ENCODE peak calls at places on chromosome 5, in four cellular contexts. One of them, this sample, is unnamed.

GRCh38 chr5:176608937-176609723 is 826 bp downstream of the GPRIN1 start:
- DNase-seq in mammary epithelial cell: no peak
- DNase-seq in neural progenitor cell: no peak
- DNase-seq in colonic mucosa: no peak
- DNase-seq in this sample: no peak

GRCh38 chr5:43146958-43147357 is 26.2 kb downstream of the ZNF131 start:
- DNase-seq in mammary epithelial cell: no peak
- DNase-seq in neural progenitor cell: no peak
- DNase-seq in colonic mucosa: no peak
- DNase-seq in this sample: no peak

GRCh38 chr5:4994994-4995393 is 145.1 kb upstream of the ADAMTS16 start:
- DNase-seq in mammary epithelial cell: peak; percentile 16
- DNase-seq in neural progenitor cell: no peak
- DNase-seq in colonic mucosa: no peak
- DNase-seq in this sample: no peak

GRCh38 chr5:10479226-10479721 is 37.6 kb downstream of the ROPN1L start:
- DNase-seq in mammary epithelial cell: peak; percentile 77
- DNase-seq in neural progenitor cell: no peak
- DNase-seq in colonic mucosa: peak; percentile 87
- DNase-seq in this sample: peak; percentile 84

GRCh38 chr5:176865964-176866363 is 33.2 kb downstream of the HK3 start:
- DNase-seq in mammary epithelial cell: no peak
- DNase-seq in neural progenitor cell: no peak
- DNase-seq in colonic mucosa: no peak
- DNase-seq in this sample: no peak

GRCh38 chr5:80399553-80400239 is 8.2 kb upstream of the ZFYVE16 start:
- DNase-seq in mammary epithelial cell: peak; percentile 92
- DNase-seq in neural progenitor cell: no peak
- DNase-seq in colonic mucosa: no peak
- DNase-seq in this sample: peak; percentile 72

GRCh38 chr5:31585519-31586270 is 53.2 kb upstream of the PDZD2 start:
- DNase-seq in mammary epithelial cell: no peak
- DNase-seq in neural progenitor cell: no peak
- DNase-seq in colonic mucosa: no peak
- DNase-seq in this sample: peak; percentile 13

GRCh38 chr5:181217111-181217804 is 5.8 kb upstream of the TRIM41 start:
- DNase-seq in mammary epithelial cell: peak; percentile 58
- DNase-seq in neural progenitor cell: peak; percentile 83
- DNase-seq in colonic mucosa: peak; percentile 57
- DNase-seq in this sample: peak; percentile 70

GRCh38 chr5:77645158-77645994 is 6.9 kb upstream of the OTP start:
- DNase-seq in mammary epithelial cell: no peak
- DNase-seq in neural progenitor cell: peak; percentile 88
- DNase-seq in colonic mucosa: no peak
- DNase-seq in this sample: peak; percentile 44

GRCh38 chr5:39513236-39513635 is 88.5 kb upstream of the DAB2 start:
- DNase-seq in mammary epithelial cell: peak; percentile 41
- DNase-seq in neural progenitor cell: no peak
- DNase-seq in colonic mucosa: peak; percentile 68
- DNase-seq in this sample: no peak

GRCh38 chr5:97229196-97229595 is 46.1 kb upstream of the RIOK2 start:
- DNase-seq in mammary epithelial cell: peak; percentile 41
- DNase-seq in neural progenitor cell: no peak
- DNase-seq in colonic mucosa: no peak
- DNase-seq in this sample: no peak

GRCh38 chr5:6197427-6197826 is 180.9 kb downstream of the MED10 start:
- DNase-seq in mammary epithelial cell: no peak
- DNase-seq in neural progenitor cell: no peak
- DNase-seq in colonic mucosa: no peak
- DNase-seq in this sample: no peak

GRCh38 chr5:33734541-33734940 is 157.2 kb downstream of the ADAMTS12 start:
- DNase-seq in mammary epithelial cell: no peak
- DNase-seq in neural progenitor cell: peak; percentile 5
- DNase-seq in colonic mucosa: no peak
- DNase-seq in this sample: peak; percentile 33

GRCh38 chr5:1005362-1005851 is 3.2 kb upstream of the NKD2 start:
- DNase-seq in mammary epithelial cell: no peak
- DNase-seq in neural progenitor cell: no peak
- DNase-seq in colonic mucosa: peak; percentile 17
- DNase-seq in this sample: no peak

GRCh38 chr5:150608991-150609390 is 31.5 kb upstream of the SYNPO start:
- DNase-seq in mammary epithelial cell: no peak
- DNase-seq in neural progenitor cell: no peak
- DNase-seq in colonic mucosa: no peak
- DNase-seq in this sample: no peak

GRCh38 chr5:155050384-155051019 is 36.9 kb downstream of the KIF4B start:
- DNase-seq in mammary epithelial cell: no peak
- DNase-seq in neural progenitor cell: peak; percentile 31
- DNase-seq in colonic mucosa: no peak
- DNase-seq in this sample: no peak

GRCh38 chr5:122312670-122312988 is 592 bp downstream of the SNCAIP start:
- DNase-seq in mammary epithelial cell: peak; percentile 2
- DNase-seq in neural progenitor cell: peak; percentile 53
- DNase-seq in colonic mucosa: peak; percentile 25
- DNase-seq in this sample: peak; percentile 80

GRCh38 chr5:151637676-151638075 is 46.5 kb upstream of the FAT2 start:
- DNase-seq in mammary epithelial cell: peak; percentile 94
- DNase-seq in neural progenitor cell: no peak
- DNase-seq in colonic mucosa: no peak
- DNase-seq in this sample: peak; percentile 16

GRCh38 chr5:2989517-2989916 is 238.0 kb upstream of the IRX2 start:
- DNase-seq in mammary epithelial cell: no peak
- DNase-seq in neural progenitor cell: no peak
- DNase-seq in colonic mucosa: no peak
- DNase-seq in this sample: no peak

GRCh38 chr5:143964919-143965318 is 153.0 kb downstream of the HMHB1 start:
- DNase-seq in mammary epithelial cell: no peak
- DNase-seq in neural progenitor cell: no peak
- DNase-seq in colonic mucosa: no peak
- DNase-seq in this sample: peak; percentile 40

GRCh38 chr5:53407373-53407772 is 73.1 kb upstream of the FST start:
- DNase-seq in mammary epithelial cell: peak; percentile 64
- DNase-seq in neural progenitor cell: no peak
- DNase-seq in colonic mucosa: no peak
- DNase-seq in this sample: peak; percentile 54
- H3K9ac ChIP-seq in mammary epithelial cell: no peak overlapping the region
- H3K9ac ChIP-seq in neural progenitor cell: no peak overlapping the region
- H3K9ac ChIP-seq in colonic mucosa: no peak overlapping the region
- H3K9ac ChIP-seq in this sample: no peak overlapping the region

GRCh38 chr5:179798771-179799643 is 5.2 kb downstream of the LTC4S start:
- DNase-seq in mammary epithelial cell: no peak
- DNase-seq in neural progenitor cell: no peak
- DNase-seq in colonic mucosa: no peak
- DNase-seq in this sample: no peak

GRCh38 chr5:179799644-179799973 is 5.8 kb downstream of the LTC4S start:
- DNase-seq in mammary epithelial cell: no peak
- DNase-seq in neural progenitor cell: no peak
- DNase-seq in colonic mucosa: no peak
- DNase-seq in this sample: no peak

GRCh38 chr5:179797741-179798140 is 4.0 kb downstream of the LTC4S start:
- DNase-seq in mammary epithelial cell: no peak
- DNase-seq in neural progenitor cell: no peak
- DNase-seq in colonic mucosa: no peak
- DNase-seq in this sample: no peak

GRCh38 chr5:179796877-179797608 is 3.3 kb downstream of the LTC4S start:
- DNase-seq in mammary epithelial cell: peak; percentile 16
- DNase-seq in neural progenitor cell: no peak
- DNase-seq in colonic mucosa: no peak
- DNase-seq in this sample: no peak

GRCh38 chr5:179798144-179798770 is 4.5 kb downstream of the LTC4S start:
- DNase-seq in mammary epithelial cell: no peak
- DNase-seq in neural progenitor cell: no peak
- DNase-seq in colonic mucosa: no peak
- DNase-seq in this sample: no peak
- H3K4me1 ChIP-seq in mammary epithelial cell: peaks cover 56% of the 10 kb centered on the region
- H3K4me1 ChIP-seq in neural progenitor cell: peaks cover 13% of the 10 kb centered on the region
- H3K4me1 ChIP-seq in colonic mucosa: peaks cover 20% of the 10 kb centered on the region
- H3K4me1 ChIP-seq in this sample: peaks cover 14% of the 10 kb centered on the region

GRCh38 chr5:17434982-17435381 is 63.0 kb upstream of the TAF11L2 start:
- DNase-seq in mammary epithelial cell: no peak
- DNase-seq in neural progenitor cell: no peak
- DNase-seq in colonic mucosa: no peak
- DNase-seq in this sample: no peak

GRCh38 chr5:17438027-17438426 is 60.0 kb upstream of the TAF11L2 start:
- DNase-seq in mammary epithelial cell: no peak
- DNase-seq in neural progenitor cell: no peak
- DNase-seq in colonic mucosa: no peak
- DNase-seq in this sample: no peak

GRCh38 chr5:17436766-17437221 is 61.2 kb upstream of the TAF11L2 start:
- DNase-seq in mammary epithelial cell: no peak
- DNase-seq in neural progenitor cell: no peak
- DNase-seq in colonic mucosa: no peak
- DNase-seq in this sample: no peak

GRCh38 chr5:17439956-17440355 is 58.1 kb upstream of the TAF11L2 start:
- DNase-seq in mammary epithelial cell: no peak
- DNase-seq in neural progenitor cell: no peak
- DNase-seq in colonic mucosa: no peak
- DNase-seq in this sample: no peak

DNA sequence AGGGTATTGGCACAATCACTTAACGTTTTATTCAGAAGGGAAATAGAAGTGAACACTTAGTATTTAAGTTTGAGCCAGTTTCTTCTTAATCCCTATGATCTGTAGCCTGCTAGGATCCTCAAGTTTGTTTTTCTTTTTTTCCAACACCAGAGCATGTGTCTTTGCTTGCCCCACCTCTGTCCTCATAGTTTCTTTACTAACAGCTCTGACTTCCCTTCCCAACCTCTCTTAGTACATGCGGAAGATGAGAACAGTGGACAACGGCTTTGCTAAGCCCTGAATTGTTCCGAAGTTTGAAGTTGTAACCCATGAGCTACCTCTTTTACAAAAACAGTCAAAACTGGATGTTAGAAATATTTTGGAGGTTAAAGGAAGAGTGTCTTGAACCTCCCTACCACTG is 61.7 kb upstream of the TAF11L2 start:
- DNase-seq in mammary epithelial cell: no peak
- DNase-seq in neural progenitor cell: no peak
- DNase-seq in colonic mucosa: no peak
- DNase-seq in this sample: no peak
- H3K4me3 ChIP-seq in mammary epithelial cell: no peak overlapping the region
- H3K4me3 ChIP-seq in neural progenitor cell: no peak overlapping the region
- H3K4me3 ChIP-seq in colonic mucosa: peak overlapping the region; percentile 5
- H3K4me3 ChIP-seq in this sample: peak overlapping the region; percentile 68

DNA sequence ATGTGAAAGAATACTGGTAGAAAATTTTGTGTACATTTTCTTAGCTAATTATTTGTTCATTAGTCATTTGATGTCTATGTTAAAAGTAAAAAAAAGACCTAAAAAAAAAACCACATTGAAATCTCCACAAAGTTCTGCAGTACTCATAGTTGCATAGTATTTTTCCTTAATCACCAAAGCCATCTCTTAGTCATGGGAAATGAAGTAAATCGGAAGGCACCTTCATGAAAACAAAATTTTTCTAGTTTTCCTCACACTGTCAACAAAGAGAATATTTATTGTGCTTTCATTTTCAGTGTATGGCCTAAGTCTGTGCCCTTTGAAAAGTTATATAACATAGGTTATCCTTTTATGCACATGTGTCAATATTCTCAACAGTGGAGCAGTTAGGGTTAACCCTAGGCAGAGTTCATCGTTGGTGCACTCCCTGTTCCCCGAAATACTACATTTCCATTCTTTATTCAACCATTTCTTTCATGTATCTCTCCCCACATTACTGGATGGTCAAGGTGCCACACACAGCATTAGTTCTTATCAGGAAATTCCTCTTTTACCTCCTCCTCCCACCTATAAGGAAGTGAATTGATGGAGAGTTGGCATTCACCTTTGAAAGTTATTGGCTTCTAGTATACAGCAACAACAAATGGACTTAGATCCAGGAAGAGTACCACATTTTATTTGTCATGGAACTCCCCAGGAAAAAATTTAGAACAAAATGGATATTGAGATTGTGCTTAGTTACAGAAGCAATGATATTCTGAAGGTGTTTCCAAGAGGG is 93.1 kb downstream of the NUDT12 start:
- DNase-seq in mammary epithelial cell: no peak
- DNase-seq in neural progenitor cell: no peak
- DNase-seq in colonic mucosa: peak; percentile 37
- DNase-seq in this sample: peak; percentile 41
- H3K9ac ChIP-seq in mammary epithelial cell: no peak overlapping the region
- H3K9ac ChIP-seq in neural progenitor cell: no peak overlapping the region
- H3K9ac ChIP-seq in colonic mucosa: no peak overlapping the region
- H3K9ac ChIP-seq in this sample: no peak overlapping the region

DNA sequence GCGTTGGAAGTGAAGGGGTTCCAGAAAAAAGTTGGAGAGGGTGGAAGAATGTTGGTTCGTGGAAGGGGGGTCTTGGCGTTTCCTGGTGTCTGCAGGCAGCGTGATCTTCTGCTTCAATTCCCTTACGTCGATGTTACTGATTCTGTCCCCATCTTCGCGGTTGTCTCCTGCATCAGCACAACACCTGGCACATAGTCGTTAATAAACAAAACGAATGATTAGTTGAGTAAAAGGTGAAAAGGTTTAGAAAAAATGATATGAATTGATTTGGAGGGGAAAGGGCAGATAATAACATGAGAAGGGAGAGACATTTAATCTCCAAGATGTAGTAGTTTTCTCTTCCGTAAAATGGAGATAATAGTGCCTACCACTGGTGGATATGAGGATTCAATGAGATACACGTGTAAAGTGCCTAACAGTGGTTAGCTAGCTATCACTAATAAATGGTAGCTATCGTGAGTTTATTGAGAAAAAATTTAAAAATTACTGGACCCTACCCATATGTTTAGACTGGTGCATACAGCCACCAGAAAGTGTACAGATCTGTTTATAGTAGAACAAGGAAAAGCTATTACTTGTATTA is 556 bp downstream of the MTREX start:
- DNase-seq in mammary epithelial cell: peak; percentile 35
- DNase-seq in neural progenitor cell: no peak
- DNase-seq in colonic mucosa: peak; percentile 35
- DNase-seq in this sample: peak; percentile 51
- H3K4me1 ChIP-seq in mammary epithelial cell: peaks cover 24% of the 10 kb centered on the region
- H3K4me1 ChIP-seq in neural progenitor cell: peaks cover 27% of the 10 kb centered on the region
- H3K4me1 ChIP-seq in colonic mucosa: peaks cover 11% of the 10 kb centered on the region
- H3K4me1 ChIP-seq in this sample: peaks cover 48% of the 10 kb centered on the region

DNA sequence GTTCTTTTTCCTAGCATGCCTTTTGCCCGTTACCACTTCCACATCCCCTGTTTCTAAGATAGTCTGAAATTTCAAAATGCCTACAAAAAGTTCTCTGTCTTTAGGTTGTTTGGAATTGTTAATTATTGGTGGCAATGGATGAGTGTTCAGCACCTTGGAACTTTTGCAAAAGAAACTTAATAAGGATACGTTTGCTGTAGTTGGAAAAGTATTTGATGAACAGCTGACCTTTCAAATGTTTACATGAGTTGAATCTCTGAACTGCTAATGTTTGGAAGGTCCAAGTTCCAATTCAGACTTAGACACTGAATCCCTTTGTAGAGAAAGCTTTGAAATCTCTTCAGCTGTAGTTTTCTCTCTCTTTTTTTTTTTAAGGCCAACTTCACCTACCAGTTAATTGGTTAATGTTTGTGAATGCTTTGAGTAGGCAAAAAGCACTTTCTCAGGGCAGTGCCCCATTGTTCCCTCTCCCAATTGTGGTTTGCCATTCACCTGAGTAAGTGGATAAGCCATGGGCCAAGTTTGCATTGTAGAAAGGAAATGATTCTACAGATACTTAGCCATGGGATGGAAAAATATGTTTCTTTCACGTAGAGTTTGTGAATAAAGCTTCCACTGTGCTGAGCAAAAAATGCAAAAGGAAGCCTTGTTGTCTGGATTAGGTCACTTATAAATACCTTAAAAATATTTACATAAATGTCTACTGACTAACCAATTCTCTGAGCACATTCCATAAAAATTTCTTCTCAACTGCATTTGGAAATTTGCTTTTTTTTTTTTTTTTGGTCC is 156.4 kb upstream of the ELL2 start:
- DNase-seq in mammary epithelial cell: peak; percentile 75
- DNase-seq in neural progenitor cell: no peak
- DNase-seq in colonic mucosa: no peak
- DNase-seq in this sample: peak; percentile 52
- H3K4me3 ChIP-seq in mammary epithelial cell: no peak overlapping the region
- H3K4me3 ChIP-seq in neural progenitor cell: no peak overlapping the region
- H3K4me3 ChIP-seq in colonic mucosa: no peak overlapping the region
- H3K4me3 ChIP-seq in this sample: no peak overlapping the region